ENCODE peak calls at places on chromosomes 2 and 18, in four cellular contexts. O, G, Q and C are unnamed samples. For H3K36me3, the result is how much of the 10 kb centered on the place peaks cover.

GRCh38 chr2:96521219-96521618 is 15.3 kb upstream of the ARID5A start:
- DNase-seq in O (no peak), G (no peak), Q (no peak), C (no peak)

GRCh38 chr2:128628206-128628605 is 309.5 kb upstream of the HS6ST1 start:
- DNase-seq in O (no peak), G (no peak), Q (no peak), C (no peak)

GRCh38 chr2:172698041-172698863 is 37.4 kb upstream of the RAPGEF4 start:
- DNase-seq in O (no peak), G (no peak), Q (no peak), C (no peak)

GRCh38 chr2:8090748-8091700 is 590.8 kb upstream of the ID2 start:
- DNase-seq in O (peak), G (peak), Q (no peak), C (peak)

GRCh38 chr2:8754056-8754790 is 72.4 kb downstream of the ID2 start:
- DNase-seq in O (no peak), G (no peak), Q (no peak), C (peak)

GRCh38 chr2:168465594-168465993 is 9.5 kb downstream of the CERS6 start:
- DNase-seq in O (no peak), G (no peak), Q (no peak), C (no peak)

GRCh38 chr2:69926849-69927515 is 12.1 kb downstream of the MXD1 start:
- DNase-seq in O (no peak), G (no peak), Q (no peak), C (no peak)

GRCh38 chr2:44551497-44551896 is 189.8 kb downstream of the CAMKMT start:
- DNase-seq in O (no peak), G (no peak), Q (no peak), C (no peak)

GRCh38 chr2:199471443-199472057 is 13.8 kb upstream of the SATB2 start:
- DNase-seq in O (peak), G (no peak), Q (peak), C (peak)

DNA sequence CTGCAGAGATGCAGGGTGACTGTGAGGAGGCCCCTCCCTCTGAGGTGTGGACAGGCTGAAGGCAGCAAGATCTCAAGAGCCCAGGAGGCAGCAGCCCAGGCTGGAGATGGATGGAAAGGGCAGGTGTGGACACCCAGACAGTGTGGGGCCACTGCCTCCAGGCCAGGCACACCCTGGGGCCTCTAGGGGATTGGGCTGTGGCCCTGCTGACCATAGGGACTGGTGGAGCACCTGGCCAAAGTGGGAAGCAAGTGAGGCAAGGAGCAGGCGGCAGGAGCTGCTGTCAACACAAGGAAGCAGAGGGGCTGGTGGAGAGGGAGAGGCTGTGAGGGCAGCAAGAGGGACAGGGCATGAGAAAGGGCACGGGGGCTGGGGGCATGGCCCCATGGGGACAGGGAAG is 10.8 kb downstream of the SNED1 start:
- DNase-seq in O (no peak), G (no peak), Q (no peak), C (no peak)
- H3K4me3 ChIP-seq in O (no peak), G (no peak), Q (no peak), C (no peak)

DNA sequence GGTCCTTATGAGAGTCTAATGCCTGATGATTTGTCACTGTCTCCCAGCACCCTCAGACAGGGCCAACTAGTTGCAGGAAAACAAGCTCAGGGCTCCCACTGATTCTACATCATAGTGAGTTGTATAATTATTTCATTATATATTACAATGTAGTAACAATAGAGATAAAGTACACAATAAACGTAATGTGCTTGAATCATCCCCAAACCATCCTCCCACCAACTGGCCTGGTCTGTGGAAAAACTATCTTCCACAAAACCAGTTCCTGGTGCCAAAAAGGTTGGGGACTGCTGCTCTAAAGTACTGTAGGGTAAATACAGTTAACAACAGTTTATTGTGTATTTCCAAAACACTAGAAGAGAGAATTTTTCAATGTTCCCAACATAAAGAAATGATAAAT is 91.8 kb upstream of the TFCP2L1 start:
- DNase-seq in O (no peak), G (no peak), Q (no peak), C (no peak)
- H3K36me3 ChIP-seq in O (under half), G (half or more), Q (under half), C (under half)

GRCh38 chr2:46020416-46020815 is 276.8 kb upstream of the EPAS1 start:
- DNase-seq in O (no peak), G (no peak), Q (no peak), C (no peak)

GRCh38 chr2:46014911-46015654 is 282.1 kb upstream of the EPAS1 start:
- DNase-seq in O (no peak), G (no peak), Q (peak), C (no peak)

GRCh38 chr2:46023165-46023854 is 273.9 kb upstream of the EPAS1 start:
- DNase-seq in O (no peak), G (no peak), Q (no peak), C (no peak)

GRCh38 chr2:46015671-46016070 is 281.5 kb upstream of the EPAS1 start:
- DNase-seq in O (no peak), G (no peak), Q (no peak), C (no peak)

DNA sequence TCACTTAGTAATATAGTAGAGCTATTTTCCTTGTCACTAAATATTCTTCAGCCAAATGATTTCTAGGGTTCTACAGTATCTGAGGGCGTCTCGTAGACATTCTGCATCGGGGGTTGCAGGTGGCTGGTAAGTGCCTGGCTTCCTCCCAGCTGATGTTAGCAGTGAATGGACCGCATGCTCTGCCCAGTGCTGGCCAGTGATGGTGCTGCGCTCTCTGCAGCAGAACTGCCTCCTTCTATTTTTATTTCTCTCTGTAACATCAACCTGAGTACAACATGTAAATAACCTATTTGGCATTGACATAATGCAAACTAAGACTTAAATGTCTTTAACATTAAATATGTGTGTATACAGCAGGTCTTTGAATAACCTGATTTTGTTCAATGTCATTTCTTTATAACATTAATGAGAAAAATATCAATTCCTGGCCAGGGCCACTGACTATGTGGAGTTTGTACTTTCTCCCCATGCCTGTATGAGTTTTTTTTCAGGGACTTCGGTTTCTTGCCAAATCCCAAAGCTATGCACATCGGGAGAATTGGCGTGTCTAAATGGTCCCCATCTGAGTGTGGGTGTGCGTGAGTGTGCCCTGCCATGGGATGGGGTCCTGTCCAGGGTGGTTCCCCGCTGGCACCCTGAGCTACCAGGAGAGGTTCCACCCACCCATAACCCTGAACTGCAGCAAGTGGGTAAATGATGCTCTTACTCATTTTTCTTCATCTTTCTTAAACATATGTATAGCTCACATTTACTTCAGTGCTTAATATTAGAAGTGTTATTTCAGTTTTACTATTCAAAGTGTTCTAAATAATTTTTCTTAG is 278.2 kb upstream of the EPAS1 start:
- DNase-seq in O (no peak), G (no peak), Q (no peak), C (no peak)
- TF ChIP-seq CTCF in O (no peak), G (no peak), Q (no peak), C (no peak)

DNA sequence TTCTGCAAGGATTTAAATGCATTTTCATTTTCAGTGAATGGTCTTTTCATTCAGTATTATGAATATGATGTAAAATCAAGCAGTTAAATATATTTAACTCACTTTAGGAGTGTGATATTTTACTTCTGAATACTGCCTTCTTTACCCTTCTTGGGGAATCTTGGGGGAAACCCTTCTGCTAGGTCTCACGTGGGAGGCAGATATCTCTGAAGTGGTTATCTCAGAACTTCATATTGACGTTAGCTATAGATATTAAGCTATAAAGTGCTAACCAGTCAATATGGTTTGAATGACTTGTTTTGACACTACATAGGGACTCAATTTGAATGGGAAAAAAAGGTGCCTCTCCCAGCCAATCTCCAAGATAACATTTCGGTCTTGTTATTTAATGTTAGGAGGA is 9.8 kb downstream of the REL start:
- DNase-seq in O (no peak), G (no peak), Q (no peak), C (no peak)
- H3K4me3 ChIP-seq in O (no peak), G (no peak), Q (no peak), C (no peak)

DNA sequence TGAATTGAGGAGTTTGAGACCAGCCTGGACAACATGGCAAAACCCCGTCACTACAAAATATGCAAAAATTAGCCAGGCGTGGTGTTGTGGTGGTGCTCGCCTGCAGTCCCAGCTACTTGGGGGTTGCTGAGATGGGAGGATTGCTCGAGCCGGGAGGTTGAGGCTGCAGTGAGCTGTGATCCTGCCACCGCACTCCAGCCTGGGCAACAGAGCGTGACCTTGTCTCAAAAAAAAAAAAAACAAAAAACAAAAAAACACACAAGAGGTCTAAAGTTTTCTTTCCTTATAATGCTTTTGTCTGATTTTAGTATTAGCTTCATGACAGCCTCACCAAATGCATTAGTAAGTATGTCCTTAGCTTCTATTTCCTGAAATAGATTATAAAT is 43.1 kb downstream of the VPS54 start:
- DNase-seq in O (no peak), G (no peak), Q (no peak), C (no peak)
- H3K36me3 ChIP-seq in O (under half), G (under half), Q (under half), C (under half)

GRCh38 chr18:66616523-66616983 is 12.7 kb upstream of the CDH19 start:
- DNase-seq in O (no peak), G (no peak), Q (peak), C (peak)
- TF ChIP-seq CTCF in O (no peak), G (no peak), Q (peak), C (peak)